ENCODE peak calls at places on chromosomes 13 and 19, in four cellular contexts. L is neural crest cell; I is CD4-positive, alpha-beta T cell; C is PC-9. E is an unnamed sample.
A peak's percentile ranks its signal among the peaks of the same experiment; 100 is the strongest.

GRCh38 chr19:14375055-14375581 is 6.1 kb upstream of the ADGRE5 start:
- DNase-seq in L (no peak), I (peak; percentile 32), C (no peak), E (no peak)

GRCh38 chr19:8512115-8512967 is 1.6 kb downstream of the ZNF414 start:
- DNase-seq in L (no peak), I (no peak), C (peak; percentile 46), E (no peak)

GRCh38 chr13:35485451-35485850 is 9.0 kb upstream of the MAB21L1 start:
- DNase-seq in L (no peak), I (no peak), C (no peak), E (no peak)

GRCh38 chr19:2841858-2842574 is 741 bp downstream of the ZNF555 start:
- DNase-seq in L (no peak), I (no peak), C (no peak), E (no peak)

GRCh38 chr19:58328999-58329398 is 2.2 kb downstream of the ZSCAN22 start:
- DNase-seq in L (peak; percentile 46), I (no peak), C (no peak), E (no peak)

GRCh38 chr19:39413269-39413902 is 917 bp downstream of the PLEKHG2 start:
- DNase-seq in L (peak; percentile 66), I (no peak), C (peak; percentile 11), E (peak; percentile 74)

GRCh38 chr13:49419292-49419691 is 24.6 kb downstream of the CAB39L start:
- DNase-seq in L (no peak), I (no peak), C (no peak), E (no peak)

GRCh38 chr19:2290441-2291184 is 8.6 kb upstream of the PEAK3 start:
- DNase-seq in L (no peak), I (no peak), C (no peak), E (no peak)

GRCh38 chr13:26585136-26585535 is 27.7 kb downstream of the WASF3 start:
- DNase-seq in L (no peak), I (no peak), C (no peak), E (no peak)

GRCh38 chr13:54912367-54912766 is 1883.8 kb downstream of the OLFM4 start:
- DNase-seq in L (no peak), I (no peak), C (no peak), E (no peak)

GRCh38 chr19:1566392-1567115 is 1.6 kb downstream of the MEX3D start:
- DNase-seq in L (peak; percentile 67), I (no peak), C (no peak), E (peak; percentile 72)

GRCh38 chr19:16969127-16969526 is 57.5 kb downstream of the CPAMD8 start:
- DNase-seq in L (no peak), I (no peak), C (peak; percentile 50), E (no peak)

GRCh38 chr19:29528946-29529645 is 3.3 kb downstream of the VSTM2B start:
- DNase-seq in L (no peak), I (no peak), C (no peak), E (no peak)

GRCh38 chr19:46132508-46133100 is 8.1 kb upstream of the IGFL3 start:
- DNase-seq in L (no peak), I (no peak), C (no peak), E (no peak)

GRCh38 chr19:15701757-15702589 is 25.9 kb upstream of the OR10H2 start:
- DNase-seq in L (no peak), I (no peak), C (peak; percentile 74), E (no peak)

GRCh38 chr13:80965097-80965496 is 624.2 kb upstream of the SPRY2 start:
- DNase-seq in L (no peak), I (no peak), C (no peak), E (no peak)

GRCh38 chr13:114035583-114036501 is 62.0 kb upstream of the C13orf46 start:
- DNase-seq in L (no peak), I (no peak), C (no peak), E (no peak)

GRCh38 chr13:41224113-41225110 is 30.0 kb upstream of the KBTBD7 start:
- DNase-seq in L (no peak), I (no peak), C (no peak), E (no peak)

GRCh38 chr13:96052655-96053002 is 572 bp downstream of the UGGT2 start:
- DNase-seq in L (no peak), I (no peak), C (peak; percentile 63), E (no peak)

GRCh38 chr19:46741447-46741846 is 4.4 kb upstream of the FKRP start:
- DNase-seq in L (no peak), I (no peak), C (no peak), E (no peak)

GRCh38 chr19:49395581-49396407 is 7.7 kb downstream of the KASH5 start:
- DNase-seq in L (no peak), I (no peak), C (no peak), E (no peak)

GRCh38 chr13:31947105-31947504 is 84.5 kb upstream of the FRY start:
- DNase-seq in L (no peak), I (no peak), C (no peak), E (no peak)

GRCh38 chr19:52492991-52493470 is 34.4 kb upstream of the ZNF808 start:
- DNase-seq in L (peak; percentile 14), I (no peak), C (no peak), E (peak; percentile 31)

GRCh38 chr19:15399234-15399515 is 19.6 kb upstream of the AKAP8 start:
- DNase-seq in L (no peak), I (no peak), C (no peak), E (no peak)

GRCh38 chr19:44903602-44904425 is 1.8 kb upstream of the APOE start:
- DNase-seq in L (peak; percentile 90), I (peak; percentile 63), C (peak; percentile 42), E (peak; percentile 89)

GRCh38 chr13:60756306-60756705 is 359.3 kb downstream of the TDRD3 start:
- DNase-seq in L (no peak), I (no peak), C (no peak), E (no peak)

GRCh38 chr19:11092181-11092538 is 2.9 kb downstream of the LDLR start:
- DNase-seq in L (no peak), I (no peak), C (peak; percentile 91), E (no peak)

GRCh38 chr19:49315111-49315510 is 9.9 kb downstream of the SLC6A16 start:
- DNase-seq in L (no peak), I (no peak), C (no peak), E (no peak)

GRCh38 chr13:27634231-27634630 is 12.5 kb downstream of the POLR1D start:
- DNase-seq in L (no peak), I (no peak), C (no peak), E (no peak)
- TF ChIP-seq CTCF in L (no peak), I (no peak), C (no peak), E (no peak)

DNA sequence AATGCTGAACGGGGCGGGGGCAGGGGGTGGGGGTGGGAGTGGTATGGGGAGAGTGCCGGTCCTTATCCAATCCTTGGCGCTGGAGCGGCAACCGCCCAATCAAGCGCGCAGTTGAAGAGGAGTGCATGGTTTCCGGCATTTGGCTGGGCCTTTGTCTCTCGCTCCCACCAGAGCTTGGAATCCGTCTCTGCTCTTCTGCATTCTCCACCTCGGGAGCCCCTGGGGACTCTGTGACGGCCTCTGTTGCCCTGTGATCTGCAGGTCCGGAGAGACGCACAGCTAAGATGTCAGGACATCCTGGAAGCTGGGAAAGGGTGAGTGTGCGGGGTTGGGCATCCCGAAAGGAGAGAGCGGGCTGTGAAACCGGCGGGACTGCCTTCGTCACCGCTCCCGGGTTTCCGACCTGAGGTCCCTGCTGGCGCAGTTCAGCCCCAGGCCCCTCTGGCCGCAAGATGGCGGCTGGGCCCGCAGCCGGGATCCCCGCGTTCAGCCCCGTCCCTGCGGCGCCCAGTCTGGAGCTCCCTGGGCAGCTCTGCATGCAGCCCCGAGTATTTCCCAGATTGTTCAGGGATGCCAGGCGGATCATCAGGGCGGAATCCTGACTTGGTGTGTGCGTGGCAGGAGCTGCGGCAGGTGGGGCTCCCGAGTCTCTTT is 53.6 kb upstream of the ZNF254 start:
- DNase-seq in L (peak; percentile 73), I (peak; percentile 69), C (peak; percentile 90), E (peak; percentile 85)
- TF ChIP-seq CTCF in L (no peak), I (no peak), C (no peak), E (no peak)

DNA sequence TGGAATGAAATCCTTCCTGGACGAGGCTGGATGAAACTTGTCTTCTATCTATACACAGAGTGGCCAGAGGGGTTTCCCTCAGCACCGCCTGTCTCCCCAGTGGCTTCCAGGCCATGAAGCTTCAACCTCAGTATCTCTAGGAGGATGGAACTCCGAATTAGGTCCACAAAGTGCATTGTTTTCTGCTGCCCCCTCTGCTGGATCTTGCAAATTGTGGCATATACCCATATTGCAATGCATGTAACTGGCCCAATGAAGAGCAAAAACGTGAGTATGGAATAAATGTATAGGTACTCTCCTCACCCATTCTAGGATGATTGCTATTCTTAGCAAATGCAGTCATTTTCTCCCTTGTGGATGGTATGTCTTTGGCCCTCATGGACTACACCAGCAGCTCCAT is 14.7 kb upstream of the LILRB4 start:
- DNase-seq in L (no peak), I (no peak), C (no peak), E (no peak)
- TF ChIP-seq CTCF in L (no peak), I (no peak), C (no peak), E (no peak)

GRCh38 chr13:84980571-84980970 is 818.6 kb downstream of the SLITRK6 start:
- DNase-seq in L (no peak), I (no peak), C (no peak), E (no peak)

GRCh38 chr13:84983321-84983720 is 815.9 kb downstream of the SLITRK6 start:
- DNase-seq in L (no peak), I (no peak), C (no peak), E (no peak)

GRCh38 chr13:84985860-84986259 is 813.4 kb downstream of the SLITRK6 start:
- DNase-seq in L (no peak), I (no peak), C (no peak), E (no peak)
- TF ChIP-seq CTCF in L (no peak), I (no peak), C (no peak), E (no peak)